ENCODE peak calls at places on chromosomes 6 and 20, in five cellular contexts. W, F, G, M and P are unnamed samples.

GRCh38 chr20:37833172-37833915 is 69.6 kb upstream of the VSTM2L start:
- DNase-seq in W (no peak), F (no peak), G (no peak), M (no peak), P (no peak)

GRCh38 chr20:23632711-23633573 is 4.8 kb downstream of the CST3 start:
- DNase-seq in W (no peak), F (no peak), G (no peak), M (no peak), P (no peak)

GRCh38 chr20:24610341-24611115 is 141.1 kb downstream of the SYNDIG1 start:
- DNase-seq in W (no peak), F (no peak), G (no peak), M (no peak), P (no peak)

GRCh38 chr20:8903655-8904605 is 165.0 kb upstream of the PLCB4 start:
- DNase-seq in W (no peak), F (no peak), G (no peak), M (no peak), P (no peak)

GRCh38 chr6:166045173-166045957 is 122.3 kb downstream of the TBXT start:
- DNase-seq in W (no peak), F (peak; percentile 34), G (no peak), M (no peak), P (no peak)

GRCh38 chr6:37539706-37540352 is 40.1 kb upstream of the CCDC167 start:
- DNase-seq in W (no peak), F (peak; percentile 44), G (no peak), M (no peak), P (no peak)

GRCh38 chr20:36543187-36544133 is 2.1 kb downstream of the MYL9 start:
- DNase-seq in W (no peak), F (peak; percentile 83), G (no peak), M (no peak), P (no peak)

GRCh38 chr6:161379828-161380598 is 106.2 kb upstream of the AGPAT4 start:
- DNase-seq in W (no peak), F (peak; percentile 21), G (no peak), M (no peak), P (no peak)

GRCh38 chr6:156778615-156779205 is 1.5 kb downstream of the ARID1B start:
- DNase-seq in W (no peak), F (no peak), G (peak; percentile 34), M (no peak), P (no peak)

DNA sequence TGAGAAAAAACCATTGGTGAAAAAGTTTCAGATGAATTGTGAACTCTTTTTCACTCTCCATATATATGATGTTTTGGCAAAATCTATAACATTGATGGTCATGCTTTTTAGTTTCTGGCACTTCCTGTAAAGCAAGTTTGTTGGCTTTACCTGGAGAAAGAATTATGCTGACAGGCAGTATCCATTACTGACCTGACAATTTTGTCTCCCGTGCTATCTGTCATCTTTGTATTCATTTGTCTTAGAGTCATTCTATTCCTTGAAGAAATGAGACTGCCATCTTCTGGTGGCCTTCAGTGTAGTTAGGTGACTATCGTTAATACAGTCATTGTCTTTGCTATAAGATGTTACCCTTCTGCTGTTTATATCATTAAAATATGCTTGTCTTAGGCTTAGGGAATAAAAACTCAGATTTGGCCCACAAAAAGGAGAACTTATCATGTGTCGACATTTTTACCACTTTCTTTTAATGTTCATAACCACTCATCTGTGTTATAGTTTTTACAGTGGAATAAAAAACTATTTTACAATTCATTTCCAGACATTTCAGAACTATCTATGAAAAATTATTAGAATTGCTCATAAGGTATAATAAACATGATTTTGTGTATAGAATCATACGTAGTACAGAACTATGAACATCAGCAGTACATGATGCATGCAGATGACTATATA is 707.0 kb downstream of the EPM2A start:
- DNase-seq in W (peak; percentile 28), F (peak; percentile 33), G (peak; percentile 11), M (no peak), P (peak; percentile 71)
- TF ChIP-seq RAD21 in W (peak; percentile 73), F (peak; percentile 54), G (no peak), M (peak; percentile 60), P (peak; percentile 91)

GRCh38 chr6:32883789-32884188 is 29.8 kb downstream of the PSMB9 start:
- DNase-seq in W (no peak), F (peak; percentile 60), G (no peak), M (no peak), P (no peak)
- TF ChIP-seq RAD21 in W (no peak), F (no peak), G (no peak), M (no peak), P (no peak)

GRCh38 chr6:134177236-134177635 is 124.8 kb upstream of the SLC2A12 start:
- DNase-seq in W (no peak), F (no peak), G (no peak), M (no peak), P (no peak)

GRCh38 chr6:134174790-134175531 is 122.5 kb upstream of the SLC2A12 start:
- DNase-seq in W (peak; percentile 35), F (peak; percentile 86), G (peak; percentile 87), M (peak; percentile 50), P (peak; percentile 73)

GRCh38 chr6:134175532-134176282 is 123.3 kb upstream of the SLC2A12 start:
- DNase-seq in W (peak; percentile 34), F (peak; percentile 78), G (peak; percentile 43), M (no peak), P (peak; percentile 29)

GRCh38 chr6:134177753-134178229 is 125.4 kb upstream of the SLC2A12 start:
- DNase-seq in W (no peak), F (peak; percentile 69), G (peak; percentile 56), M (no peak), P (no peak)

GRCh38 chr6:134176283-134176975 is 124.0 kb upstream of the SLC2A12 start:
- DNase-seq in W (no peak), F (peak; percentile 37), G (no peak), M (no peak), P (no peak)
- TF ChIP-seq RAD21 in W (no peak), F (no peak), G (no peak), M (no peak), P (no peak)

GRCh38 chr6:159107451-159108260 is 61.5 kb upstream of the FNDC1 start:
- DNase-seq in W (no peak), F (no peak), G (no peak), M (no peak), P (no peak)
- TF ChIP-seq RAD21 in W (no peak), F (no peak), G (no peak), M (no peak), P (no peak)